ENCODE peak calls at places on chromosome 10, in seven cellular contexts. Z is neural progenitor cell, S is epithelial cell of esophagus, X is AG04450, B is ascending aorta, U is choroid plexus epithelial cell, I is fibroblast of mammary gland. P is an unnamed sample.

GRCh38 chr10:608331-609265 is 80.9 kb downstream of the DIP2C start:
- DNase-seq in U (no peak), B (no peak), S (no peak), Z (no peak), I (peak; percentile 41), X (no peak), P (no peak)

GRCh38 chr10:63164045-63164722 is 31.1 kb downstream of the NRBF2 start:
- DNase-seq in I (peak; percentile 38), X (no peak), B (no peak), U (peak; percentile 31), Z (no peak), S (peak; percentile 47), P (peak; percentile 78)

GRCh38 chr10:19979628-19980027 is 163.4 kb downstream of the PLXDC2 start:
- DNase-seq in U (no peak), Z (no peak), B (no peak), S (peak; percentile 42), X (no peak), I (no peak), P (no peak)

GRCh38 chr10:86779267-86780017 is 23.0 kb downstream of the BMPR1A start:
- DNase-seq in I (peak; percentile 65), S (no peak), U (peak; percentile 62), X (no peak), B (no peak), Z (no peak), P (peak; percentile 59)

GRCh38 chr10:57579926-57580325 is 687.8 kb downstream of the IPMK start:
- DNase-seq in B (no peak), S (peak; percentile 62), Z (peak; percentile 75), U (peak; percentile 65), I (peak; percentile 19), X (no peak), P (peak; percentile 47)

GRCh38 chr10:130430852-130431704 is 294.9 kb downstream of the GLRX3 start:
- DNase-seq in U (no peak), S (no peak), X (no peak), B (no peak), I (no peak), Z (no peak), P (no peak)

GRCh38 chr10:79106251-79106650 is 37.5 kb downstream of the ZMIZ1 start:
- DNase-seq in X (no peak), U (no peak), B (no peak), I (no peak), Z (no peak), S (no peak), P (no peak)

GRCh38 chr10:23656735-23657134 is 217.9 kb downstream of the OTUD1 start:
- DNase-seq in S (peak; percentile 29), I (peak; percentile 30), X (no peak), B (no peak), Z (peak; percentile 41), U (no peak), P (no peak)

GRCh38 chr10:96998329-96998888 is 166.3 kb downstream of the LCOR start:
- DNase-seq in S (peak; percentile 51), X (peak; percentile 72), B (peak; percentile 59), U (peak; percentile 97), I (peak; percentile 83), Z (no peak), P (peak; percentile 65)

GRCh38 chr10:23106508-23106907 is 11.1 kb downstream of the MSRB2 start:
- DNase-seq in S (no peak), I (no peak), Z (peak; percentile 31), B (no peak), X (no peak), U (no peak), P (no peak)

GRCh38 chr10:22590115-22590514 is 124.3 kb downstream of the PIP4K2A start:
- DNase-seq in U (no peak), B (no peak), X (no peak), I (peak; percentile 40), S (no peak), Z (no peak), P (no peak)

GRCh38 chr10:78876449-78876848 is 192.3 kb upstream of the ZMIZ1 start:
- DNase-seq in Z (no peak), X (no peak), U (no peak), B (no peak), S (no peak), I (no peak), P (no peak)

GRCh38 chr10:47354162-47354561 is 6.0 kb downstream of the RBP3 start:
- DNase-seq in Z (no peak), X (no peak), I (peak; percentile 6), U (peak; percentile 62), S (no peak), B (no peak), P (peak; percentile 30)

GRCh38 chr10:121468726-121469125 is 129.5 kb downstream of the FGFR2 start:
- DNase-seq in I (no peak), X (no peak), Z (no peak), S (no peak), U (no peak), B (no peak), P (no peak)

GRCh38 chr10:5282137-5282536 is 82.6 kb upstream of the UCN3 start:
- DNase-seq in S (peak; percentile 29), I (no peak), B (no peak), X (no peak), Z (no peak), U (no peak), P (no peak)

GRCh38 chr10:128115356-128115755 is 10.9 kb downstream of the MKI67 start:
- DNase-seq in S (no peak), B (no peak), X (no peak), Z (no peak), U (no peak), I (no peak), P (no peak)

GRCh38 chr10:84077728-84078127 is 61.6 kb upstream of the GHITM start:
- DNase-seq in I (no peak), B (no peak), Z (no peak), S (no peak), X (no peak), U (no peak), P (no peak)

GRCh38 chr10:54496852-54497251 is 304.2 kb downstream of the PCDH15 start:
- DNase-seq in U (peak; percentile 0), I (no peak), Z (peak; percentile 5), B (no peak), X (no peak), S (no peak), P (no peak)

GRCh38 chr10:80894797-80895467 is 357.2 kb downstream of the SH2D4B start:
- DNase-seq in S (no peak), U (no peak), B (no peak), X (no peak), I (no peak), Z (no peak), P (no peak)

GRCh38 chr10:116298586-116298985 is 25.6 kb upstream of the GFRA1 start:
- DNase-seq in I (no peak), Z (no peak), X (no peak), B (no peak), U (no peak), S (no peak), P (no peak)

GRCh38 chr10:62915192-62915591 is 99.0 kb upstream of the EGR2 start:
- DNase-seq in Z (no peak), X (no peak), U (no peak), B (no peak), S (no peak), I (no peak), P (no peak)

GRCh38 chr10:1687190-1687589 is 50.1 kb downstream of the ADARB2 start:
- DNase-seq in X (no peak), I (no peak), Z (no peak), B (no peak), S (no peak), U (no peak), P (no peak)

GRCh38 chr10:80154978-80155695 is 22.6 kb downstream of the PLAC9 start:
- DNase-seq in U (peak; percentile 92), X (peak; percentile 90), B (peak; percentile 89), S (peak; percentile 92), I (peak; percentile 96), Z (no peak), P (peak; percentile 90)

GRCh38 chr10:36492590-36493510 is 632.5 kb upstream of the ANKRD30A start:
- DNase-seq in Z (no peak), X (no peak), I (peak; percentile 83), B (peak; percentile 71), U (peak; percentile 51), S (peak; percentile 34), P (peak; percentile 41)
- H3K4me3 ChIP-seq in Z (no peak overlapping the region), X (no peak overlapping the region), I (no peak overlapping the region), B (no peak overlapping the region), U (no peak overlapping the region), S (no peak overlapping the region), P (no peak overlapping the region)

GRCh38 chr10:31320598-31321211 is 1.7 kb downstream of the ZEB1 start:
- DNase-seq in Z (peak; percentile 70), U (peak; percentile 64), I (peak; percentile 48), B (peak; percentile 77), S (peak; percentile 28), X (no peak), P (peak; percentile 68)
- TF ChIP-seq CTCF in Z (peak; percentile 15), U (no peak), I (no peak), B (peak; percentile 16), S (no peak), X (no peak), P (no peak)

GRCh38 chr10:15436696-15437095 is 65.6 kb upstream of the FAM171A1 start:
- DNase-seq in Z (no peak), B (no peak), X (no peak), U (peak; percentile 32), S (peak; percentile 83), I (peak; percentile 56), P (no peak)

GRCh38 chr10:15439381-15439837 is 68.3 kb upstream of the FAM171A1 start:
- DNase-seq in I (peak; percentile 68), X (no peak), Z (peak; percentile 53), U (peak; percentile 56), B (peak; percentile 91), S (peak; percentile 50), P (peak; percentile 76)

GRCh38 chr10:15444105-15445021 is 73.3 kb upstream of the FAM171A1 start:
- DNase-seq in X (no peak), B (no peak), S (no peak), U (no peak), Z (no peak), I (no peak), P (no peak)

GRCh38 chr10:15440204-15440711 is 69.2 kb upstream of the FAM171A1 start:
- DNase-seq in U (no peak), I (no peak), Z (no peak), X (no peak), S (no peak), B (peak; percentile 85), P (peak; percentile 2)

GRCh38 chr10:15442056-15442455 is 71.0 kb upstream of the FAM171A1 start:
- DNase-seq in S (no peak), U (no peak), X (no peak), I (no peak), Z (no peak), B (no peak), P (no peak)
- H3K4me3 ChIP-seq in S (no peak overlapping the region), U (no peak overlapping the region), X (no peak overlapping the region), I (no peak overlapping the region), Z (no peak overlapping the region), B (no peak overlapping the region), P (no peak overlapping the region)

DNA sequence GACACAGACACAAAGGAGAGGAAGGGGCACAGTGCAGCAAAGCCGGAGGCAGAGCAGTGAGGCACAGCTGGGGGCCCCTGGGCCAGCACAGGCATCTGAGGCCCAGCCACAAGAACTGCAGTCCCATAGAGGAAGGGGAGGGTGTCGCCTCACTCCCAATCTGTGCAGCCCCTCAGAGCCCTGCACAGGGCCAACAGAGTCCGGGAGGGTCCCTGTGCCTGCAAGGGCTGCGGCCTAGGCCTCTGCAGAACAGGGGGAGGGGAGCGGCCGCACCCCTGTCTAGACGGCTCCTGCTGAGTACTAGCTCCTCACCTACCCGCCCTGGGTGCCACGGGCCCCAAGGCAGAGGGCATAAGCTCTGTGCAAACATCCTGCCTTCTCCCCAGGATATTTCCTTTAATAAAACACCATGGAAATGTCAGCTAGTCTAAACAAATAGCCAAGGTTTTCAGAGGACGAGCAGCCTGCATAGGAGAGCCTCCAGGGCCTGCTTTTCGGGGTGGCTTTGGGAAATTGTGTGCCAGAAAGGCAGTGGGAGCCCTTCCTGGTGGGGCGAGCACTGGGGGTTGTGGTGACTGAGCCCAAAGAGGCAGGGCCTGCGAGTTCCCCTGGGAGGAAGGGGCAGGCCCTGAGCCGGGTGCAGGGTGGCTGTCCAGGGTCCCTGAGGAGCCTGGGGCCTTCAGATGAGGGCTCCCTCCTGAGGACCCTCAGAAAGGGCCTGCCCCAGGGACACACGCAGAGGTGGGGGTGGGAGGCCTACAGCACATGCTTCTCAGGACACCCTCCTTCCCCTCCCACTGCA is 32.2 kb upstream of the RET start:
- DNase-seq in X (no peak), Z (peak; percentile 43), S (no peak), I (no peak), B (no peak), U (no peak), P (no peak)
- TF ChIP-seq CTCF in X (no peak), Z (no peak), S (no peak), I (no peak), B (no peak), U (no peak), P (no peak)